ENCODE peak calls at places on chromosomes 5 and 9, in seven cellular contexts. A is uterus, Q is lower leg skin, G is Peyer's patch, V is sigmoid colon, R is testis, Y is H54. X is an unnamed sample.

GRCh38 chr5:178069909-178070308 is 43.4 kb upstream of the N4BP3 start:
- DNase-seq in V (no peak), R (peak; percentile 73), G (peak; percentile 60), A (no peak), Q (no peak), Y (peak; percentile 57), X (peak; percentile 55)

GRCh38 chr9:101572316-101572715 is 22.5 kb downstream of the PPP3R2 start:
- DNase-seq in R (no peak), Q (no peak), G (no peak), Y (no peak), V (no peak), A (no peak), X (no peak)

GRCh38 chr9:3437031-3437430 is 88.8 kb downstream of the RFX3 start:
- DNase-seq in G (no peak), Q (no peak), A (no peak), Y (no peak), V (no peak), R (no peak), X (no peak)

GRCh38 chr9:129569506-129570449 is 51.1 kb downstream of the C9orf50 start:
- DNase-seq in A (no peak), V (no peak), R (no peak), G (no peak), Q (no peak), Y (no peak), X (no peak)

GRCh38 chr9:14238044-14238443 is 75.9 kb downstream of the NFIB start:
- DNase-seq in R (no peak), Y (no peak), Q (no peak), V (no peak), G (no peak), A (no peak), X (no peak)

GRCh38 chr5:71737931-71738539 is 19.0 kb downstream of the CARTPT start:
- DNase-seq in A (no peak), G (no peak), Q (no peak), R (no peak), Y (no peak), V (no peak), X (no peak)

GRCh38 chr9:96680812-96681499 is 25.8 kb upstream of the PRXL2C start:
- DNase-seq in Y (no peak), A (no peak), G (no peak), R (no peak), V (no peak), Q (no peak), X (peak; percentile 84)

GRCh38 chr9:29211681-29212589 is 1638.7 kb upstream of the C9orf72 start:
- DNase-seq in G (no peak), V (peak; percentile 59), Y (peak; percentile 82), R (peak; percentile 72), A (peak; percentile 45), Q (no peak), X (peak; percentile 68)

GRCh38 chr5:79806741-79807140 is 117.1 kb downstream of the CMYA5 start:
- DNase-seq in A (no peak), V (no peak), G (no peak), Q (no peak), R (peak; percentile 42), Y (no peak), X (no peak)

GRCh38 chr9:127683723-127684122 is 23.1 kb upstream of the CFAP157 start:
- DNase-seq in V (no peak), R (no peak), Q (no peak), G (no peak), Y (peak; percentile 73), A (no peak), X (no peak)

GRCh38 chr5:66617223-66617861 is 21.1 kb downstream of the MAST4 start:
- DNase-seq in V (no peak), Y (no peak), A (no peak), Q (no peak), G (no peak), R (no peak), X (no peak)

DNA sequence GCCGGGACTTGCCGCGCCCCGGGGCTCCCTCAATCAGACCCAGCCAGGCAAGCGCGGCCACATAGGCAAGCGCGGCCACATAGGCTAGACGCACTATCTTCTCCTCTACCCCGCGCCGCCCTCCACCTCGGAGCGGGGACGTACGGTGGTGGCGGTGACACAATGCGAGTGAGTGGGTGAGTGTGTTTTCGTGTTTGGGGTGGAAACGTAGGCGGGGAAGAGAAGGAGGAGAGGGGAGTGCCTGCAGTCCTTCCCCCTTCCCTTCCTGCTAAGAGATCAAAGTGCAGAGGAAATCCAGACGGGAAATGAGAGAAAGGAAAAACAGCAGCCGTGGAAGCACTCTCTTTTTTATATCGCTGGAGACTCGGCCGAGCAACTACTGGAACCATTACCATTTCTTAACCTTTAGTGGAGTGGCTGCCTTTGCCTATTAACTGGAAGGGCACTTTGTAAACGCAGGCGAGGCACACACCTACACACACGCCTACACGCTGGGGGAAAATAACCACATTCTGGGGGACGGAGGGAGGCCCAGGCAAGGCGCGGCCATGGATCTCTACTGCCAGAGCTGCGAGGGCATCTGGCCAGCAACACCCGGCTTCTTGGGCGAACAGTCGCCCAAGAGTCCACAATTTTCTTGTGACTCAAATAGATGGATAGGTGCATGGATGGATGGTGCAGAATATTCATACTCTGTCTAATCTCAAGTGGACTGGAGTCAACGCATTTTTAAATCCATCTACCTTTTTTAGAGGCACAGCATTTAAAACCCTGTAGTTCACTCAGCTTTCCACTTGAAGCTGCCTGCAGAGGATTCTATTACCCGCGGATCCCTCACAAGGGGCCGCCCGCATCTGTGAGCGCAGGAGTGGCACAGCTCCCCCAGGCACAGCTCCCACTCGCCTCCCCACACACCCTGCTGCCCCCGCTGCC is 2.1 kb downstream of the EDIL3 start:
- DNase-seq in R (peak; percentile 26), V (peak; percentile 62), Q (peak; percentile 85), G (no peak), Y (peak; percentile 20), A (peak; percentile 31), X (peak; percentile 63)
- TF ChIP-seq POLR2A in R (no peak), V (peak; percentile 47), Q (no peak), G (no peak), Y (peak; percentile 11), A (no peak), X (no peak)

GRCh38 chr9:105244274-105244995 is at the start of gene SLC44A1:
- DNase-seq in A (peak; percentile 95), R (peak; percentile 97), V (peak; percentile 98), G (peak; percentile 92), Y (peak; percentile 93), Q (peak; percentile 99), X (peak; percentile 97)

GRCh38 chr9:105242557-105242956 is 1.9 kb upstream of the SLC44A1 start:
- DNase-seq in R (no peak), G (no peak), A (no peak), Y (no peak), V (no peak), Q (no peak), X (peak; percentile 12)

GRCh38 chr9:105243935-105244273 is 547 bp upstream of the SLC44A1 start:
- DNase-seq in Y (no peak), G (no peak), R (no peak), A (no peak), Q (no peak), V (no peak), X (no peak)

GRCh38 chr9:105242062-105242461 is 2.4 kb upstream of the SLC44A1 start:
- DNase-seq in R (no peak), V (no peak), G (no peak), Y (no peak), A (no peak), Q (no peak), X (no peak)

DNA sequence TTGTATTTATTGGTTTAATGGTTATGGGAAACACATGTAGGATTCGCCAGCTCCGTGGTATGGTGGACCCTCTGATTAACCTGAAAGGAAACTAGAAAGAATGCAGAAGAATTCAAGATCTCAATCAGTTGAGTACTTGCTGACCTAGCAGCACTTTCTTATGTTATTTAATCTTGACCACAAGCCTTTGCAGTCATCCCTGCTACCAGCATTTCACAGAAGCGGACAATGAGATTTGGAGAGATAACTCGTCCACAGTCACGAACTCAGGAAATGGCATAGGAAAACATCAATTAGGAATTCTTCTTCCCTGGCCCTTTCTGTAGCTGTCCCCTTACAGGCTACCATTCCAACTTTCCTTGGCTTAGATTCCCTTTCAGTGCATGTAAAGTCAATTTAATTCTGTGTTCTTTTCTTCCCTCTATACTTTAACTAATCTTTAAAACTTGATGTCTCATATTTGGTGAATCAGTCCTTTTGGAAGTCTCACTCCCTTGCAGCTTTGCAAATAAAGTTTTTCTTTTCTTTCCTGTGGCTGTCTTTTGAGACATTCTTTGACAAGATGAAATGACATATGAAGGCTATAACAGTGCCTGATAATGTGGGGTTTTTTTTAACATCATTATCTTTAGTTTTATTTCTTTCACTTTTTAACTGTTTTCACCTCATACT is 1.3 kb upstream of the SLC44A1 start:
- DNase-seq in G (no peak), V (no peak), Q (no peak), A (no peak), Y (no peak), R (no peak), X (peak; percentile 38)
- TF ChIP-seq POLR2A in G (no peak), V (no peak), Q (no peak), A (no peak), Y (no peak), R (no peak), X (no peak)

DNA sequence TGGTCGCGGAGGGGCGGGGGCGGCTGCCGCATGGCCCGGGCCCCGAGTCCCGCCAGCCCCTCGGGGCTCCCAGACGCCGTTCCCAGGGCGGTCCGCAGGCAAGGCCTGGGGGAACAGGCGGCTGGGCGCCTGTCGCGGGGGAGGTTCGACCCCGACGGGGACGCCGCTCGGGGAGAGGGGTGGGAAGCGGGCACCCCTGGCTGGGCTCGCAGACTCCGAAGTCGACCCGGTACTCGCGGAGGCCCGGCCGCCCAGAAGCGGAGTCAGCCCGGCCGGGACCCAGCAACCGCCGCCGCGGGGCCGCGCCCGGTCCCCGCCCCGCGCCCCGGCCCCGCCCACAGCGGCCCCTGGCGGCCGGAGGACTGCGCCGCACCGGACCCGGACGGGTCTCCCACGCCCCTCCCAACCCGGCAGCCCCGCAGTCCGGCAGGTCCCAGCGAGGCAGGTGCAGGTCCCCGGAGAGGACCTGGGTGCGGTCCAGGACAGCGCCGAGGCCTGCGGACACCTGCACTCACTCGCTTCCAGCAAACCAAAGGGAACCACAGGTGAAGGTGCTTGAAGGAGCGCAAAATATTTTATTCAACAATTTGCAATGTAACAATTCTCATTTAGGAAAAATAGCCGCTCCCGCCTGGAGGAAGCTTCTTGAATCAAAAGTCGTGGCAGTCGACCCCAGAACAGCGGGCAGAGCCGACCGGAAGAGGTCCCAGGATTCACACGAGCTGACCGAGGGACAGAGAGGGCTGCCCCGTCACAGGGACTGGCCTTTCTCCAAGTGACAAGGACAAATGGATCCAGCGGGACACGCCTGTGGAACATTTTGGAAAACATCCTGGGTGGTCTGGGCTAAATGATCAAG is at the start of gene INPP5E:
- DNase-seq in A (peak; percentile 48), Q (peak; percentile 93), Y (peak; percentile 98), G (peak; percentile 65), R (peak; percentile 72), V (peak; percentile 78), X (peak; percentile 92)
- TF ChIP-seq POLR2A in A (no peak), Q (no peak), Y (peak; percentile 71), G (peak; percentile 30), R (no peak), V (no peak), X (peak; percentile 28)

GRCh38 chr5:14016549-14016948 is 72.1 kb upstream of the DNAH5 start:
- DNase-seq in R (no peak), Q (peak; percentile 36), G (no peak), Y (no peak), V (no peak), A (no peak), X (no peak)

GRCh38 chr5:14008819-14009311 is 64.4 kb upstream of the DNAH5 start:
- DNase-seq in R (no peak), V (no peak), G (no peak), A (no peak), Y (no peak), Q (no peak), X (no peak)

GRCh38 chr5:14009575-14009974 is 65.1 kb upstream of the DNAH5 start:
- DNase-seq in V (no peak), R (no peak), G (no peak), A (no peak), Q (no peak), Y (no peak), X (no peak)

GRCh38 chr5:14006823-14007510 is 62.5 kb upstream of the DNAH5 start:
- DNase-seq in Q (no peak), A (no peak), R (no peak), V (no peak), G (no peak), Y (no peak), X (no peak)

GRCh38 chr5:14011089-14012004 is 66.9 kb upstream of the DNAH5 start:
- DNase-seq in V (peak; percentile 92), Y (peak; percentile 94), Q (peak; percentile 93), A (peak; percentile 71), R (peak; percentile 92), G (peak; percentile 57), X (peak; percentile 89)
- TF ChIP-seq POLR2A in V (no peak), Y (peak; percentile 70), Q (no peak), A (no peak), R (no peak), G (no peak), X (no peak)